ENCODE peak calls at places on chromosomes 7 and 10, in nine cellular contexts. P, H, V, L, I, G, X, K and S are unnamed samples.

GRCh38 chr10:111598433-111599059 is 521.7 kb downstream of the ADRA2A start:
- DNase-seq in P (peak), K (peak), I (peak), G (peak), X (peak), H (no peak), V (no peak), L (no peak), S (peak)

GRCh38 chr7:2030475-2031456 is 202.0 kb downstream of the MAD1L1 start:
- DNase-seq in X (peak), L (no peak), P (peak), V (peak), H (no peak), G (no peak), I (no peak), K (no peak), S (peak)

GRCh38 chr10:13515467-13515866 is 13.3 kb downstream of the BEND7 start:
- DNase-seq in K (peak), I (no peak), G (no peak), V (no peak), P (no peak), H (no peak), L (no peak), X (no peak), S (no peak)

GRCh38 chr10:73948947-73949633 is 38.2 kb downstream of the PLAU start:
- DNase-seq in X (no peak), G (no peak), I (no peak), L (no peak), V (no peak), P (peak), K (no peak), H (no peak), S (no peak)

GRCh38 chr10:103452714-103453230 is 602 bp upstream of the CALHM2 start:
- DNase-seq in H (no peak), X (peak), L (no peak), V (no peak), G (no peak), I (no peak), K (no peak), P (no peak), S (peak)

GRCh38 chr10:95266674-95267095 is 24.1 kb downstream of the PDLIM1 start:
- DNase-seq in V (no peak), I (peak), H (no peak), X (no peak), P (no peak), L (no peak), G (no peak), K (peak), S (no peak)

GRCh38 chr7:151686826-151687225 is 167.1 kb upstream of the RHEB start:
- DNase-seq in V (no peak), G (no peak), K (no peak), H (no peak), L (no peak), P (no peak), I (no peak), X (no peak), S (no peak)

GRCh38 chr7:81770823-81771222 is 976 bp upstream of the HGF start:
- DNase-seq in L (no peak), P (no peak), V (no peak), H (no peak), G (no peak), X (no peak), K (no peak), I (no peak), S (no peak)

GRCh38 chr7:98840096-98840495 is 29.7 kb downstream of the TMEM130 start:
- DNase-seq in V (no peak), L (no peak), I (no peak), K (no peak), H (no peak), G (no peak), P (no peak), X (no peak), S (no peak)

GRCh38 chr10:120942806-120943413 is 91.7 kb downstream of the WDR11 start:
- DNase-seq in I (peak), K (peak), P (peak), X (peak), G (peak), H (peak), L (peak), V (peak), S (peak)

GRCh38 chr7:54877683-54878082 is 118.7 kb upstream of the SEC61G start:
- DNase-seq in K (no peak), G (no peak), I (peak), X (no peak), H (no peak), L (no peak), P (no peak), V (no peak), S (no peak)

GRCh38 chr7:17651926-17652385 is 288.3 kb downstream of the SNX13 start:
- DNase-seq in I (peak), H (no peak), G (no peak), P (peak), V (no peak), L (no peak), K (no peak), X (no peak), S (no peak)

GRCh38 chr7:158413962-158414961 is 173.4 kb downstream of the PTPRN2 start:
- DNase-seq in I (no peak), L (no peak), H (no peak), V (no peak), X (peak), P (no peak), K (peak), G (no peak), S (no peak)

GRCh38 chr10:43610636-43611035 is 4.4 kb downstream of the ZNF485 start:
- DNase-seq in L (no peak), I (no peak), K (no peak), H (no peak), G (no peak), P (no peak), X (no peak), V (no peak), S (no peak)

GRCh38 chr10:14820775-14821154 is 17.1 kb downstream of the CDNF start:
- DNase-seq in V (no peak), P (no peak), X (no peak), L (no peak), I (no peak), H (no peak), G (no peak), K (no peak), S (no peak)

GRCh38 chr7:104862719-104863118 is 151.3 kb upstream of the KMT2E start:
- DNase-seq in V (no peak), H (no peak), P (no peak), K (peak), G (no peak), X (peak), I (peak), L (no peak), S (no peak)

GRCh38 chr7:131103997-131104396 is 223.7 kb upstream of the MKLN1 start:
- DNase-seq in P (no peak), L (no peak), G (no peak), I (peak), K (no peak), X (no peak), H (no peak), V (no peak), S (no peak)

GRCh38 chr10:17710181-17710580 is 41.8 kb upstream of the TMEM236 start:
- DNase-seq in L (peak), I (no peak), H (no peak), X (no peak), K (no peak), G (no peak), P (no peak), V (no peak), S (no peak)